ENCODE peak calls at places on chromosome 17, in seven cellular contexts. One of them, this sample, is unnamed.

GRCh38 chr17:50908860-50909764 is 43.0 kb upstream of the TOB1 start:
- DNase-seq in CD8-positive, alpha-beta T cell: peak; percentile 68
- DNase-seq in IMR-90: no peak
- DNase-seq in K562: no peak
- DNase-seq in neuronal stem cell: no peak
- DNase-seq in tibial nerve: peak; percentile 46
- DNase-seq in body of pancreas: peak; percentile 96
- DNase-seq in this sample: peak; percentile 60

GRCh38 chr17:9934354-9934753 is 29.3 kb upstream of the RCVRN start:
- DNase-seq in CD8-positive, alpha-beta T cell: no peak
- DNase-seq in IMR-90: no peak
- DNase-seq in K562: no peak
- DNase-seq in neuronal stem cell: no peak
- DNase-seq in tibial nerve: no peak
- DNase-seq in body of pancreas: no peak
- DNase-seq in this sample: no peak

GRCh38 chr17:67223924-67224323 is 21.1 kb downstream of the HELZ start:
- DNase-seq in CD8-positive, alpha-beta T cell: no peak
- DNase-seq in IMR-90: no peak
- DNase-seq in K562: peak; percentile 50
- DNase-seq in neuronal stem cell: no peak
- DNase-seq in tibial nerve: no peak
- DNase-seq in body of pancreas: no peak
- DNase-seq in this sample: no peak

GRCh38 chr17:12519956-12520594 is 145.6 kb upstream of the MYOCD start:
- DNase-seq in CD8-positive, alpha-beta T cell: no peak
- DNase-seq in IMR-90: no peak
- DNase-seq in K562: no peak
- DNase-seq in neuronal stem cell: no peak
- DNase-seq in tibial nerve: no peak
- DNase-seq in body of pancreas: no peak
- DNase-seq in this sample: no peak

GRCh38 chr17:7688808-7689316 is 585 bp downstream of the WRAP53 start:
- DNase-seq in CD8-positive, alpha-beta T cell: no peak
- DNase-seq in IMR-90: no peak
- DNase-seq in K562: no peak
- DNase-seq in neuronal stem cell: no peak
- DNase-seq in tibial nerve: no peak
- DNase-seq in body of pancreas: no peak
- DNase-seq in this sample: no peak

GRCh38 chr17:81471804-81472456 is 40.7 kb downstream of the ACTG1 start:
- DNase-seq in CD8-positive, alpha-beta T cell: no peak
- DNase-seq in IMR-90: no peak
- DNase-seq in K562: peak; percentile 95
- DNase-seq in neuronal stem cell: no peak
- DNase-seq in tibial nerve: peak; percentile 89
- DNase-seq in body of pancreas: peak; percentile 52
- DNase-seq in this sample: no peak

GRCh38 chr17:60171753-60172079 is 21.9 kb downstream of the CA4 start:
- DNase-seq in CD8-positive, alpha-beta T cell: no peak
- DNase-seq in IMR-90: no peak
- DNase-seq in K562: no peak
- DNase-seq in neuronal stem cell: no peak
- DNase-seq in tibial nerve: no peak
- DNase-seq in body of pancreas: no peak
- DNase-seq in this sample: no peak

GRCh38 chr17:83200231-83200699 is 120.9 kb downstream of the METRNL start:
- DNase-seq in CD8-positive, alpha-beta T cell: peak; percentile 70
- DNase-seq in IMR-90: peak; percentile 26
- DNase-seq in K562: no peak
- DNase-seq in neuronal stem cell: no peak
- DNase-seq in tibial nerve: peak; percentile 52
- DNase-seq in body of pancreas: peak; percentile 61
- DNase-seq in this sample: peak; percentile 60

GRCh38 chr17:50139185-50139783 is 9.3 kb upstream of the SAMD14 start:
- DNase-seq in CD8-positive, alpha-beta T cell: no peak
- DNase-seq in IMR-90: no peak
- DNase-seq in K562: no peak
- DNase-seq in neuronal stem cell: no peak
- DNase-seq in tibial nerve: no peak
- DNase-seq in body of pancreas: no peak
- DNase-seq in this sample: no peak

GRCh38 chr17:69430488-69430887 is 16.0 kb downstream of the MAP2K6 start:
- DNase-seq in CD8-positive, alpha-beta T cell: no peak
- DNase-seq in IMR-90: no peak
- DNase-seq in K562: no peak
- DNase-seq in neuronal stem cell: no peak
- DNase-seq in tibial nerve: no peak
- DNase-seq in body of pancreas: no peak
- DNase-seq in this sample: no peak

GRCh38 chr17:69093279-69093789 is 32.6 kb upstream of the ABCA9 start:
- DNase-seq in CD8-positive, alpha-beta T cell: no peak
- DNase-seq in IMR-90: no peak
- DNase-seq in K562: peak; percentile 89
- DNase-seq in neuronal stem cell: no peak
- DNase-seq in tibial nerve: no peak
- DNase-seq in body of pancreas: no peak
- DNase-seq in this sample: no peak

GRCh38 chr17:10907370-10907769 is 69.5 kb upstream of the PIRT start:
- DNase-seq in CD8-positive, alpha-beta T cell: no peak
- DNase-seq in IMR-90: no peak
- DNase-seq in K562: no peak
- DNase-seq in neuronal stem cell: no peak
- DNase-seq in tibial nerve: no peak
- DNase-seq in body of pancreas: no peak
- DNase-seq in this sample: no peak

GRCh38 chr17:61456688-61457225 is 4.5 kb downstream of the TBX4 start:
- DNase-seq in CD8-positive, alpha-beta T cell: peak; percentile 36
- DNase-seq in IMR-90: no peak
- DNase-seq in K562: no peak
- DNase-seq in neuronal stem cell: no peak
- DNase-seq in tibial nerve: no peak
- DNase-seq in body of pancreas: peak; percentile 10
- DNase-seq in this sample: peak; percentile 38
- H3K4me1 ChIP-seq in CD8-positive, alpha-beta T cell: peaks cover 34% of the 10 kb centered on the region
- H3K4me1 ChIP-seq in IMR-90: peaks cover 4% of the 10 kb centered on the region
- H3K4me1 ChIP-seq in K562: peaks cover 31% of the 10 kb centered on the region
- H3K4me1 ChIP-seq in neuronal stem cell: peaks cover 7% of the 10 kb centered on the region
- H3K4me1 ChIP-seq in tibial nerve: no peaks in the 10 kb centered on the region
- H3K4me1 ChIP-seq in body of pancreas: peaks cover 34% of the 10 kb centered on the region
- H3K4me1 ChIP-seq in this sample: peaks cover 7% of the 10 kb centered on the region

GRCh38 chr17:75729351-75729750 is 8.1 kb downstream of the ITGB4 start:
- DNase-seq in CD8-positive, alpha-beta T cell: no peak
- DNase-seq in IMR-90: no peak
- DNase-seq in K562: no peak
- DNase-seq in neuronal stem cell: no peak
- DNase-seq in tibial nerve: no peak
- DNase-seq in body of pancreas: no peak
- DNase-seq in this sample: no peak

GRCh38 chr17:75731716-75732498 is 10.6 kb downstream of the ITGB4 start:
- DNase-seq in CD8-positive, alpha-beta T cell: no peak
- DNase-seq in IMR-90: no peak
- DNase-seq in K562: no peak
- DNase-seq in neuronal stem cell: no peak
- DNase-seq in tibial nerve: no peak
- DNase-seq in body of pancreas: no peak
- DNase-seq in this sample: peak; percentile 82

GRCh38 chr17:75727391-75727790 is 6.1 kb downstream of the ITGB4 start:
- DNase-seq in CD8-positive, alpha-beta T cell: no peak
- DNase-seq in IMR-90: no peak
- DNase-seq in K562: no peak
- DNase-seq in neuronal stem cell: no peak
- DNase-seq in tibial nerve: no peak
- DNase-seq in body of pancreas: no peak
- DNase-seq in this sample: no peak

GRCh38 chr17:75731086-75731715 is 9.9 kb downstream of the ITGB4 start:
- DNase-seq in CD8-positive, alpha-beta T cell: no peak
- DNase-seq in IMR-90: no peak
- DNase-seq in K562: no peak
- DNase-seq in neuronal stem cell: no peak
- DNase-seq in tibial nerve: no peak
- DNase-seq in body of pancreas: no peak
- DNase-seq in this sample: no peak

GRCh38 chr17:75730065-75730464 is 8.8 kb downstream of the ITGB4 start:
- DNase-seq in CD8-positive, alpha-beta T cell: no peak
- DNase-seq in IMR-90: no peak
- DNase-seq in K562: no peak
- DNase-seq in neuronal stem cell: no peak
- DNase-seq in tibial nerve: no peak
- DNase-seq in body of pancreas: no peak
- DNase-seq in this sample: no peak
- H3K4me3 ChIP-seq in CD8-positive, alpha-beta T cell: no peak overlapping the region
- H3K4me3 ChIP-seq in IMR-90: no peak overlapping the region
- H3K4me3 ChIP-seq in K562: no peak overlapping the region
- H3K4me3 ChIP-seq in neuronal stem cell: no peak overlapping the region
- H3K4me3 ChIP-seq in tibial nerve: no peak overlapping the region
- H3K4me3 ChIP-seq in body of pancreas: no peak overlapping the region
- H3K4me3 ChIP-seq in this sample: no peak overlapping the region

GRCh38 chr17:80064696-80065095 is 28.3 kb downstream of the CCDC40 start:
- DNase-seq in CD8-positive, alpha-beta T cell: no peak
- DNase-seq in IMR-90: no peak
- DNase-seq in K562: no peak
- DNase-seq in neuronal stem cell: no peak
- DNase-seq in tibial nerve: no peak
- DNase-seq in body of pancreas: no peak
- DNase-seq in this sample: no peak

GRCh38 chr17:80061421-80061820 is 25.0 kb downstream of the CCDC40 start:
- DNase-seq in CD8-positive, alpha-beta T cell: no peak
- DNase-seq in IMR-90: no peak
- DNase-seq in K562: no peak
- DNase-seq in neuronal stem cell: no peak
- DNase-seq in tibial nerve: no peak
- DNase-seq in body of pancreas: no peak
- DNase-seq in this sample: no peak

GRCh38 chr17:80063815-80064585 is 27.6 kb downstream of the CCDC40 start:
- DNase-seq in CD8-positive, alpha-beta T cell: no peak
- DNase-seq in IMR-90: peak; percentile 80
- DNase-seq in K562: peak; percentile 69
- DNase-seq in neuronal stem cell: no peak
- DNase-seq in tibial nerve: no peak
- DNase-seq in body of pancreas: peak; percentile 43
- DNase-seq in this sample: peak; percentile 54

GRCh38 chr17:80058311-80058955 is 22.0 kb downstream of the CCDC40 start:
- DNase-seq in CD8-positive, alpha-beta T cell: no peak
- DNase-seq in IMR-90: no peak
- DNase-seq in K562: no peak
- DNase-seq in neuronal stem cell: no peak
- DNase-seq in tibial nerve: no peak
- DNase-seq in body of pancreas: no peak
- DNase-seq in this sample: no peak

GRCh38 chr17:80060629-80061028 is 24.2 kb downstream of the CCDC40 start:
- DNase-seq in CD8-positive, alpha-beta T cell: no peak
- DNase-seq in IMR-90: no peak
- DNase-seq in K562: no peak
- DNase-seq in neuronal stem cell: no peak
- DNase-seq in tibial nerve: no peak
- DNase-seq in body of pancreas: no peak
- DNase-seq in this sample: no peak
- H3K4me1 ChIP-seq in CD8-positive, alpha-beta T cell: no peaks in the 10 kb centered on the region
- H3K4me1 ChIP-seq in IMR-90: peaks cover 7% of the 10 kb centered on the region
- H3K4me1 ChIP-seq in K562: peaks cover 14% of the 10 kb centered on the region
- H3K4me1 ChIP-seq in neuronal stem cell: peaks cover 2% of the 10 kb centered on the region
- H3K4me1 ChIP-seq in tibial nerve: no peaks in the 10 kb centered on the region
- H3K4me1 ChIP-seq in body of pancreas: no peaks in the 10 kb centered on the region
- H3K4me1 ChIP-seq in this sample: no peaks in the 10 kb centered on the region

GRCh38 chr17:28405632-28406477 is at the start of gene SLC46A1:
- DNase-seq in CD8-positive, alpha-beta T cell: peak; percentile 58
- DNase-seq in IMR-90: no peak
- DNase-seq in K562: peak; percentile 74
- DNase-seq in neuronal stem cell: no peak
- DNase-seq in tibial nerve: no peak
- DNase-seq in body of pancreas: peak; percentile 72
- DNase-seq in this sample: peak; percentile 62

GRCh38 chr17:28407130-28407973 is 1.3 kb upstream of the SLC46A1 start:
- DNase-seq in CD8-positive, alpha-beta T cell: no peak
- DNase-seq in IMR-90: no peak
- DNase-seq in K562: no peak
- DNase-seq in neuronal stem cell: no peak
- DNase-seq in tibial nerve: no peak
- DNase-seq in body of pancreas: no peak
- DNase-seq in this sample: no peak

GRCh38 chr17:28407974-28408306 is 1.9 kb upstream of the SLC46A1 start:
- DNase-seq in CD8-positive, alpha-beta T cell: no peak
- DNase-seq in IMR-90: no peak
- DNase-seq in K562: no peak
- DNase-seq in neuronal stem cell: no peak
- DNase-seq in tibial nerve: no peak
- DNase-seq in body of pancreas: no peak
- DNase-seq in this sample: no peak

GRCh38 chr17:28404812-28405570 is 1.0 kb downstream of the SLC46A1 start:
- DNase-seq in CD8-positive, alpha-beta T cell: no peak
- DNase-seq in IMR-90: no peak
- DNase-seq in K562: no peak
- DNase-seq in neuronal stem cell: no peak
- DNase-seq in tibial nerve: no peak
- DNase-seq in body of pancreas: peak; percentile 76
- DNase-seq in this sample: peak; percentile 57

GRCh38 chr17:28406478-28406824 is 439 bp upstream of the SLC46A1 start:
- DNase-seq in CD8-positive, alpha-beta T cell: no peak
- DNase-seq in IMR-90: no peak
- DNase-seq in K562: peak; percentile 18
- DNase-seq in neuronal stem cell: no peak
- DNase-seq in tibial nerve: no peak
- DNase-seq in body of pancreas: peak; percentile 25
- DNase-seq in this sample: no peak
- H3K4me3 ChIP-seq in CD8-positive, alpha-beta T cell: peak overlapping the region; percentile 75
- H3K4me3 ChIP-seq in IMR-90: peak overlapping the region; percentile 66
- H3K4me3 ChIP-seq in K562: peak overlapping the region; percentile 66
- H3K4me3 ChIP-seq in neuronal stem cell: peak overlapping the region; percentile 83
- H3K4me3 ChIP-seq in tibial nerve: peak overlapping the region; percentile 83
- H3K4me3 ChIP-seq in body of pancreas: peak overlapping the region; percentile 85
- H3K4me3 ChIP-seq in this sample: peak overlapping the region; percentile 45

DNA sequence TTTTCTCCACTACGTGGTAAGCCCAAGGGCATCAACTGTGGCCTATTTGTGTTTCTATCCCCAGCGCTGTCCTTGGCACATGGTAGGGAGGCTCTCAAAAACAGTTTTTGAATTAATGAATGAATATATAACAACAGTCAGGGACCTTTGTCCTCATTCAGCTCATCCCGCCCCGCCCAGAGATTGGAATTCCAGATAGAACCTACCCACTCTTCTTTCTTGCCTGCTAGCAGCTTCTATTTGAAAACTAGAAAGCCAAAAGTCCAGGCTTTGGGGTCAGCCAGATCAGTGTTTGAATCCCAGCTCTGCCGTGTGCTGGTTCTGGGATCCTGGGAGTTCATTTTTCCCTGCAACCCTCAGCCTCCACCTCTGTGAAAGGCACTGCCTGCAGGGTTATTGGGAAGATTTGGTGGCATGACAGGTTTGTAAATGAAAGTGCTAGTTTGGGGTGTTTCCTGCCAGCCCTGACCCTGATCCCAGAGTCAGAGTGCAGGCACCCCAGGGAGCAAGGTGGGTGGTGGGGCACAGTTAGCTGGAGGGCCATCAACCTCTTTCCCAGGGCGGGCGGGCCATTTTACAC is 4.5 kb downstream of the NHERF1 start:
- DNase-seq in CD8-positive, alpha-beta T cell: no peak
- DNase-seq in IMR-90: no peak
- DNase-seq in K562: no peak
- DNase-seq in neuronal stem cell: no peak
- DNase-seq in tibial nerve: no peak
- DNase-seq in body of pancreas: no peak
- DNase-seq in this sample: peak; percentile 75
- H3K4me1 ChIP-seq in CD8-positive, alpha-beta T cell: peaks cover 69% of the 10 kb centered on the region
- H3K4me1 ChIP-seq in IMR-90: peaks cover 8% of the 10 kb centered on the region
- H3K4me1 ChIP-seq in K562: peaks cover 60% of the 10 kb centered on the region
- H3K4me1 ChIP-seq in neuronal stem cell: peaks cover 15% of the 10 kb centered on the region
- H3K4me1 ChIP-seq in tibial nerve: no peaks in the 10 kb centered on the region
- H3K4me1 ChIP-seq in body of pancreas: peaks cover 76% of the 10 kb centered on the region
- H3K4me1 ChIP-seq in this sample: peaks cover 10% of the 10 kb centered on the region